ENCODE peak calls at places on chromosomes 2 and 18, in six cellular contexts. V, J, A, M, X and R are unnamed samples.

GRCh38 chr2:156077041-156077735 is 255.3 kb downstream of the NR4A2 start:
- DNase-seq in V (no peak), J (no peak), A (no peak), M (no peak), X (no peak), R (no peak)

GRCh38 chr2:180360283-180360618 is 353.2 kb upstream of the CWC22 start:
- DNase-seq in V (no peak), J (no peak), A (no peak), M (no peak), X (no peak), R (no peak)

GRCh38 chr2:85988914-85989270 is 100.1 kb upstream of the ST3GAL5 start:
- DNase-seq in V (no peak), J (no peak), A (no peak), M (no peak), X (no peak), R (no peak)

GRCh38 chr18:53556450-53556849 is 668.0 kb downstream of the MBD2 start:
- DNase-seq in V (no peak), J (no peak), A (no peak), M (no peak), X (no peak), R (no peak)

GRCh38 chr2:220847587-220847986 is 724.5 kb downstream of the EPHA4 start:
- DNase-seq in V (peak), J (no peak), A (no peak), M (no peak), X (no peak), R (no peak)

GRCh38 chr2:173079968-173080860 is 4.6 kb downstream of the MAP3K20 start:
- DNase-seq in V (peak), J (no peak), A (no peak), M (no peak), X (no peak), R (no peak)

GRCh38 chr2:216618785-216619184 is 14.4 kb upstream of the IGFBP2 start:
- DNase-seq in V (no peak), J (no peak), A (no peak), M (no peak), X (no peak), R (no peak)

GRCh38 chr2:75466708-75467311 is 93.9 kb downstream of the EVA1A start:
- DNase-seq in V (no peak), J (no peak), A (peak), M (peak), X (peak), R (no peak)

GRCh38 chr2:8609357-8609804 is 72.5 kb upstream of the ID2 start:
- DNase-seq in V (no peak), J (no peak), A (no peak), M (no peak), X (no peak), R (no peak)

GRCh38 chr18:12377556-12378553 is 828 bp upstream of the AFG3L2 start:
- DNase-seq in V (no peak), J (no peak), A (no peak), M (no peak), X (no peak), R (no peak)

GRCh38 chr2:212752730-212753351 is 214.2 kb upstream of the ERBB4 start:
- DNase-seq in V (no peak), J (no peak), A (no peak), M (no peak), X (peak), R (no peak)

GRCh38 chr2:231227309-231228162 is 29.1 kb downstream of the ARMC9 start:
- DNase-seq in V (peak), J (peak), A (peak), M (peak), X (no peak), R (peak)

GRCh38 chr2:128469203-128469602 is 150.5 kb upstream of the HS6ST1 start:
- DNase-seq in V (no peak), J (no peak), A (no peak), M (peak), X (peak), R (no peak)

GRCh38 chr2:178190938-178191910 is 3.1 kb upstream of the OSBPL6 start:
- DNase-seq in V (no peak), J (no peak), A (no peak), M (no peak), X (no peak), R (no peak)

GRCh38 chr2:109374548-109375130 is 239.1 kb downstream of the SEPTIN10 start:
- DNase-seq in V (no peak), J (no peak), A (no peak), M (no peak), X (peak), R (no peak)

DNA sequence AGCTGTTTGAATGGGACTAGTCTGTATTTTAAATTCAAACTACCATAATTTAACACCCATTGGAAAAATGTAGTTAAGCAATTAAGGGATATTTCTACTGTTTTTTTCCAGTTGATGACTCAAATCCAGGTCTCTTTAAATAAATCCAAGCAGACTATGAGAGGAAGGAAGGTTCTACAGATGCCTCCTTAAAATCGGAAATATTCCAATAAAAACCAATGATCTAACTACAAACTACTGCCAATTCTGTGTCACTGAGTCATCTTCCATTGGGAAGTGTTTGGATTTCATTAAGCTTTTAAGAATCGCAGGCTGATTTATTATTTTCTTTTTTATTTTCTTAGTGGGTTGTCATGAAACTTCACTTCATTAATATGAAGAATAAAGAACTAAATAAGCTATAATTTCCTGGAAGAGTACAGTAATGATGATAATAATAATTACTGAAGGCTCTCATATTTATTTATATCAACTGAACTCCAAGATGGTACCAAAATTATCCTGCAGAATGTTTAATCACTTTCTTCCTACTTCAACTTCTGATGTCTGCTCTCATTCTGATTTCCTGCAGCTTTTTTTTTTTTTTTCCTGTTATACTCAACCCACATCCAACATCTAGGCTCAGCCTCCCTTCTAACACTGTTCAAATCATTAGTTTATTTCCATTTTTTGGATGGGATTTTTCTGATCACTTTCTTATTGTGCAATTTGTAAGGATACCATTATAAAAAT is 166.3 kb upstream of the FN1 start:
- DNase-seq in V (no peak), J (no peak), A (no peak), M (no peak), X (no peak), R (no peak)
- TF ChIP-seq POLR2AphosphoS5 in V (no peak), J (no peak), A (no peak), M (no peak), X (no peak), R (no peak)

DNA sequence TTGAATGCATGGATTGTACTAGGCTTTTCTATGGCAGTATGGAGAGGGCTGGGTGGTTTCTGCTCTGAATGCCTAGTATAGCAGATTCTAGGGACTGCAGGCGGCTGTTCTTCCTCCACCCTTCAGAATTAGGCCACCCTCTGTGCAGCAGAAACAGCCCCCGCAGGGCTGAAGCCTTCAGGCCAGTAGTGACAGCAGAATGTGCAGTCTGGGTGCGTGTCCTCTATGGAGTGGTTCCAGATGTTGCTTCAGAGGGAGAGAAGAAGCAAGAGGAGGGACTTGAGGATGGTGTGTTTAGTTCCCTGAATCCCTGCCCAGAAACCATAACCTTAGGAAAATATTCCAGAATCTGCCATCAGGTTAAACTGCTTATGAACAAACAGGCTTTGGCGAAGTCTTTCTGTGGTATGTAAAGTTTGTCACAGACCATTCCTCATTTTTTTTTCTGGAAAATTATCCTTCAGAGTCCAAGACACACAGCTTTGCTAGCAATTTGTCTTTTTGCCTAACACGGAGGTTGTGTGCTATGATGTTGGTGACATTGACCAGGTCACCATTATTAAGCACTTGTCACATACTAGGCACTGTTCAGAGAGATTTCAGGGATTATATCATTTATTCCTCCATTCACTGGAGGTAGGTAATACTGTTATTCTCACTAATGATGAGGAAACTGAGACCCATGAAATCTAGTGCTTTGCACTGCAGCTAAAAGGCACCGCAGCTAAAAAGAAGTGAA is 21.1 kb downstream of the CASP10 start:
- DNase-seq in V (no peak), J (no peak), A (no peak), M (no peak), X (no peak), R (no peak)
- TF ChIP-seq POLR2AphosphoS5 in V (no peak), J (no peak), A (no peak), M (no peak), X (no peak), R (no peak)

DNA sequence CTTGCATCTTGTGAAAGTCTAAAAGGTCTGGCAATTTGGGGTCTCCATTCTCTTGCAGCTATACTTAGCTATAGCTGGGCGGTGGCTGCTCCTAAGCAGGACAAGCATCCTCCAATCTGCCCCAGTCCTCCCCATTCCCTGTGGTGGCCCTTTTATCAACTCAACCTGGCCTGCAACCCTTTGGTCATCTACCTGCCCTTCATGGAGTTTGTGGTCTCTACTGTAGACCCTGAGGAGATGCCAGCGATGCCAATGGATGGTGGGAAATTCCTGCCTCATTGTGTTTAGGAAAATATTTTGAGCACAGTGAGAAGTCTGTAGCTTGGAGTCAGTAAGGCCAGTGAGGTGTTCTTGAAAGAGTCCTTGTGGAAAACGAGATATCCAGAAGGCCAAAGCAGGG is 143.4 kb downstream of the CAPN13 start:
- DNase-seq in V (no peak), J (no peak), A (no peak), M (no peak), X (peak), R (no peak)
- TF ChIP-seq POLR2AphosphoS5 in V (no peak), J (no peak), A (no peak), M (no peak), X (no peak), R (no peak)

DNA sequence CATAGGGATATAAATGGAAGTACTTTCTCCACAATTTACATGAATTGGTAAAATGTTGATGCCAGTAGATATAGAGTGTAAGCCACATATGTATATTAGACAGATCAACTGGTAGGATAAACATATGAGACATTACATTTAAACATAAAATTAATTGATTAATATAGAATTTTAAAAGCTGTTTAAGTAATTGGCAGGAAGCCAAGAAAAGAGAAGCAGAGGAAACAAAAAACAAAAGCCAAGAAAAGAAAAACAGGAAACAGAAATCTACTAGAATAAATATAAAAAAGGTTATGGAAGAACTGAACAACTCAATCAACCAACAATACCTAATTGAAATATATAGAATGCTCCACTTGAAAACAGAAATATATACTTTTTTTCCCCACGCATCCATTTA is 920.1 kb upstream of the TMEFF2 start:
- DNase-seq in V (no peak), J (no peak), A (no peak), M (no peak), X (no peak), R (no peak)
- TF ChIP-seq POLR2AphosphoS5 in V (no peak), J (no peak), A (no peak), M (no peak), X (no peak), R (no peak)

GRCh38 chr18:77132369-77133050 is at the start of gene MBP:
- DNase-seq in V (no peak), J (peak), A (peak), M (no peak), X (peak), R (peak)

GRCh38 chr18:77129150-77129551 is 3.4 kb downstream of the MBP start:
- DNase-seq in V (no peak), J (no peak), A (no peak), M (no peak), X (no peak), R (no peak)

GRCh38 chr18:77130229-77131099 is 2.1 kb downstream of the MBP start:
- DNase-seq in V (no peak), J (no peak), A (no peak), M (no peak), X (no peak), R (no peak)

GRCh38 chr18:77131652-77132368 is 773 bp downstream of the MBP start:
- DNase-seq in V (no peak), J (peak), A (peak), M (no peak), X (no peak), R (no peak)

DNA sequence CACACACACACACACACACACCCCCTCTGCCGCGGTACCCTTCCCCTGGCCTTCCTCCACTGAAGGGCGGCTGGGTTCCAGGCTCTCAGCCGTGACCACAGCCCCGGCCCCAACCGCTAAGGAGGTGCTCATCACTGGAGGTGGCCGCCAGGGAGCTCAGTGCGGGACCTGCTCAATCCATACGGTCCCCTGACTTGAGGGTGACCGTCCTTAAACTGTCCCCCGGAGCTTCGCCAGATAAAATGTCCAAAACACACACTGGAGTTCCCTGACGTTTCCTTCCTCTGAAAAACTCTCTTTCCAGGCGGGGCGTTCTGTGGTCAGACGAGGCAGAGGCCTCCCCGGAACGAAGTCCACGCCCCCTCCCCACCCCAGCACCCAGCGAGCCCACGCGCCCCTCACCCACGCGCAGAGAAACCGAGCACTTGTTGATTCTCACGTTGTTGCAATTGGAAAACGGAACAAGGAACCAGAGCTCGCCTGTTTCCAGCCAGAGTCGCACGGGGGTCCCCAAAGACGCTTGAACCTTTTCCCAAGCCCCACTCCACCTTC is 1.4 kb downstream of the MBP start:
- DNase-seq in V (no peak), J (no peak), A (peak), M (no peak), X (no peak), R (no peak)
- TF ChIP-seq POLR2AphosphoS5 in V (no peak), J (no peak), A (no peak), M (no peak), X (no peak), R (no peak)

GRCh38 chr2:239594772-239595608 is 194.2 kb upstream of the HDAC4 start:
- DNase-seq in V (no peak), J (no peak), A (no peak), M (no peak), X (no peak), R (no peak)

GRCh38 chr2:239597216-239597615 is 196.4 kb upstream of the HDAC4 start:
- DNase-seq in V (no peak), J (no peak), A (no peak), M (no peak), X (no peak), R (no peak)

GRCh38 chr2:239596792-239597191 is 196.0 kb upstream of the HDAC4 start:
- DNase-seq in V (no peak), J (no peak), A (no peak), M (no peak), X (no peak), R (no peak)

GRCh38 chr2:239595711-239596110 is 194.9 kb upstream of the HDAC4 start:
- DNase-seq in V (no peak), J (no peak), A (no peak), M (no peak), X (no peak), R (no peak)

DNA sequence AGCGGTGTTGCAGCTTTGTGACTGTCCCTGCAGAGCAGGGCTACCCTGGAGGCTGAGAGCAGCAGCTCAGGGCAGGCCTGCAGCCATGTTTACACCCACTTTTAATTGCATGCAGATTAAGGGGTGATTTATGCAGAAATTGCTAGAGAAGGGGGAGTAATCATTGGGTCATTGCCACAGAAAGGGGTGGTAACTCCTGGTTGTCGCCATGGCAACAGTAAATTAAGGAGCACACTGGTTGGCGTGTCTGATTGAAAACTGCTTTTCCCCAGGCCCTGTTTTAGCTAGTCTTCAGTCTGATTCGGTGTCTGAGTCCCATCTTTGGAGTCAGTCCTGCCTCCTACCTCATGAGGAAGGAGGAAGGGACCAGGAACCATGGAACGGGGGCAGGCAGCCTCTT is 195.5 kb upstream of the HDAC4 start:
- DNase-seq in V (no peak), J (no peak), A (no peak), M (no peak), X (no peak), R (no peak)
- TF ChIP-seq POLR2AphosphoS5 in V (no peak), J (no peak), A (no peak), M (no peak), X (no peak), R (no peak)

DNA sequence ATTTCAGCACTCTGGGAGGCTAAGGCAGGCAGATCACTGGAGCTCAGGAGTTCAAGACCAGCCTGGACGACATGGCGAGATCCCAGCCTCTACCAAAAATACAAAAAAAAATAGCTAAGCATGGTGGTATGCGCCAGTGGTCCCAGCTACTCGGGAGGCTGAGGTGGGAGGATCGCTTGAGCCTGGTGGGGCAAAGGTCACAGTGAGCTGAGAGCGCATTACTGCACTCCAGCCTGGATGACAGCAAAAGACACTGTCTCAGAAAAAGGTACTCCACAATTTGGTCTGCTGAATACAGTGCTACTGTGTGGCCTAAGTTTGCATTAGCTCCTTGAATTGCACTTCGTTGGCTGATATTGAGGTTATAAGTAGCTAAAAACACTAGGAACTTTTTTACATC is 97.9 kb downstream of the FEZ2 start:
- DNase-seq in V (no peak), J (no peak), A (no peak), M (no peak), X (no peak), R (no peak)
- TF ChIP-seq POLR2AphosphoS5 in V (no peak), J (no peak), A (no peak), M (no peak), X (no peak), R (no peak)